ENCODE peak calls at places on chromosomes 1 and 21, in eight cellular contexts. Z is hepatic stellate cell; T is NCI-H2171; J is stimulated activated CD8-positive, alpha-beta memory T cell treated with anti-CD3 and anti-CD28 coated beads, Interleukin-12 subunit alpha, Interleukin-12 subunit beta, amount 100 ng/mL, for 4 hours; A is H7; P is Peyer's patch; E is osteocyte; O is activated CD8-positive, alpha-beta memory T cell treated with anti-CD3 and anti-CD28 coated beads for 1 hour. N is an unnamed sample.
A peak's percentile ranks its signal among the peaks of the same experiment; 100 is the strongest.

GRCh38 chr1:58763214-58763613 is 20.6 kb downstream of the JUN start:
- DNase-seq in Z (peak; percentile 46), T (no peak), J (no peak), A (no peak), P (no peak), E (no peak), O (no peak), N (no peak)

GRCh38 chr1:12159826-12160225 is 7.0 kb upstream of the TNFRSF1B start:
- DNase-seq in Z (no peak), T (no peak), J (no peak), A (no peak), P (no peak), E (no peak), O (no peak), N (no peak)

GRCh38 chr1:35555601-35556477 is 1.4 kb downstream of the KIAA0319L start:
- DNase-seq in Z (no peak), T (no peak), J (no peak), A (peak; percentile 4), P (no peak), E (no peak), O (no peak), N (no peak)

GRCh38 chr1:67020304-67020703 is 33.6 kb downstream of the SLC35D1 start:
- DNase-seq in Z (no peak), T (no peak), J (no peak), A (no peak), P (no peak), E (no peak), O (no peak), N (no peak)

GRCh38 chr1:7255303-7256058 is 470.2 kb downstream of the CAMTA1 start:
- DNase-seq in Z (no peak), T (no peak), J (no peak), A (no peak), P (no peak), E (peak; percentile 54), O (no peak), N (no peak)

GRCh38 chr21:39938086-39938611 is 70.9 kb downstream of the PCP4 start:
- DNase-seq in Z (no peak), T (no peak), J (no peak), A (no peak), P (no peak), E (no peak), O (no peak), N (no peak)

GRCh38 chr1:56199060-56199459 is 380.3 kb downstream of the PLPP3 start:
- DNase-seq in Z (no peak), T (no peak), J (no peak), A (no peak), P (no peak), E (no peak), O (no peak), N (no peak)

GRCh38 chr1:244336232-244336899 is 115.3 kb downstream of the ADSS2 start:
- DNase-seq in Z (no peak), T (no peak), J (no peak), A (peak; percentile 28), P (no peak), E (peak; percentile 46), O (no peak), N (no peak)

GRCh38 chr1:228867951-228868730 is 132.9 kb downstream of the RHOU start:
- DNase-seq in Z (no peak), T (peak; percentile 80), J (no peak), A (no peak), P (peak; percentile 57), E (peak; percentile 66), O (no peak), N (no peak)

GRCh38 chr1:154420172-154420571 is 15.0 kb downstream of the IL6R start:
- DNase-seq in Z (peak; percentile 92), T (no peak), J (peak; percentile 39), A (no peak), P (peak; percentile 70), E (peak; percentile 93), O (no peak), N (peak; percentile 61)

GRCh38 chr1:11478571-11479374 is at the start of gene DISP3:
- DNase-seq in Z (peak; percentile 90), T (peak; percentile 95), J (peak; percentile 36), A (peak; percentile 100), P (peak; percentile 61), E (peak; percentile 90), O (no peak), N (peak; percentile 86)

GRCh38 chr1:89454845-89455521 is 69.6 kb upstream of the LRRC8B start:
- DNase-seq in Z (peak; percentile 25), T (peak; percentile 28), J (peak; percentile 13), A (peak; percentile 27), P (no peak), E (no peak), O (peak; percentile 15), N (peak; percentile 55)

GRCh38 chr1:60886793-60887331 is 195.5 kb upstream of the NFIA start:
- DNase-seq in Z (no peak), T (peak; percentile 86), J (no peak), A (peak; percentile 37), P (no peak), E (no peak), O (no peak), N (no peak)

GRCh38 chr1:241551759-241552638 is 19.8 kb downstream of the KMO start:
- DNase-seq in Z (no peak), T (no peak), J (peak; percentile 1), A (no peak), P (no peak), E (no peak), O (no peak), N (peak; percentile 38)

GRCh38 chr1:154485106-154485505 is 16.9 kb upstream of the TDRD10 start:
- DNase-seq in Z (no peak), T (no peak), J (no peak), A (no peak), P (no peak), E (no peak), O (no peak), N (no peak)

GRCh38 chr1:150555971-150556865 is 7.0 kb downstream of the ADAMTSL4 start:
- DNase-seq in Z (no peak), T (no peak), J (no peak), A (peak; percentile 70), P (no peak), E (peak; percentile 82), O (no peak), N (no peak)

GRCh38 chr1:216749219-216749618 is 26.0 kb upstream of the ESRRG start:
- DNase-seq in Z (no peak), T (no peak), J (no peak), A (no peak), P (no peak), E (no peak), O (no peak), N (no peak)

GRCh38 chr1:226821719-226822085 is 48.7 kb upstream of the PSEN2 start:
- DNase-seq in Z (peak; percentile 22), T (no peak), J (no peak), A (no peak), P (no peak), E (no peak), O (no peak), N (no peak)

GRCh38 chr1:230681599-230681998 is 32.3 kb downstream of the AGT start:
- DNase-seq in Z (no peak), T (peak; percentile 91), J (no peak), A (no peak), P (no peak), E (no peak), O (no peak), N (no peak)

GRCh38 chr1:198788561-198789064 is 149.8 kb downstream of the PTPRC start:
- DNase-seq in Z (no peak), T (no peak), J (peak; percentile 9), A (peak; percentile 24), P (no peak), E (no peak), O (no peak), N (peak; percentile 36)

GRCh38 chr1:237873487-237873927 is 17.2 kb downstream of the ZP4 start:
- DNase-seq in Z (no peak), T (no peak), J (no peak), A (peak; percentile 14), P (no peak), E (no peak), O (no peak), N (no peak)

GRCh38 chr21:38850277-38850951 is 44.7 kb downstream of the ETS2 start:
- DNase-seq in Z (no peak), T (no peak), J (no peak), A (no peak), P (no peak), E (peak; percentile 40), O (no peak), N (no peak)

GRCh38 chr1:200895448-200895799 is 724 bp downstream of the INAVA start:
- DNase-seq in Z (no peak), T (no peak), J (no peak), A (peak; percentile 59), P (peak; percentile 62), E (no peak), O (no peak), N (no peak)

GRCh38 chr1:81111818-81112217 is 688.9 kb upstream of the ADGRL2 start:
- DNase-seq in Z (peak; percentile 27), T (no peak), J (no peak), A (no peak), P (no peak), E (no peak), O (no peak), N (no peak)

GRCh38 chr1:98077691-98078090 is 156.9 kb upstream of the DPYD start:
- DNase-seq in Z (no peak), T (no peak), J (no peak), A (no peak), P (no peak), E (no peak), O (no peak), N (no peak)

GRCh38 chr21:41164981-41165650 is 2.8 kb upstream of the BACE2 start:
- DNase-seq in Z (no peak), T (no peak), J (no peak), A (no peak), P (peak; percentile 68), E (no peak), O (no peak), N (no peak)

GRCh38 chr1:19814244-19814661 is 830 bp downstream of the RNF186 start:
- DNase-seq in Z (no peak), T (no peak), J (no peak), A (no peak), P (peak; percentile 51), E (no peak), O (no peak), N (no peak)

GRCh38 chr1:72918939-72919338 is 636.6 kb upstream of the NEGR1 start:
- DNase-seq in Z (no peak), T (no peak), J (no peak), A (no peak), P (no peak), E (no peak), O (no peak), N (no peak)

GRCh38 chr1:206834711-206835110 is 30.7 kb upstream of the IL20 start:
- DNase-seq in Z (peak; percentile 45), T (no peak), J (no peak), A (no peak), P (no peak), E (no peak), O (no peak), N (no peak)

GRCh38 chr1:44798481-44799365 is 1.5 kb upstream of the PLK3 start:
- DNase-seq in Z (no peak), T (no peak), J (no peak), A (no peak), P (peak; percentile 5), E (no peak), O (no peak), N (no peak)

GRCh38 chr1:198220428-198220827 is 63.6 kb downstream of the NEK7 start:
- DNase-seq in Z (no peak), T (no peak), J (no peak), A (no peak), P (no peak), E (no peak), O (no peak), N (no peak)

GRCh38 chr1:63628607-63629006 is 35.4 kb downstream of the PGM1 start:
- DNase-seq in Z (no peak), T (peak; percentile 32), J (no peak), A (no peak), P (no peak), E (no peak), O (no peak), N (no peak)